ENCODE peak calls at places on chromosomes 5 and 9, in four cellular contexts. I, U, S and P are unnamed samples.

GRCh38 chr5:150623152-150623877 is 17.1 kb upstream of the SYNPO start:
- DNase-seq in U (no peak), S (no peak), I (no peak), P (no peak)

GRCh38 chr5:61306531-61307195 is 25.4 kb upstream of the ZSWIM6 start:
- DNase-seq in I (no peak), U (peak; percentile 79), S (peak; percentile 81), P (peak; percentile 23)

GRCh38 chr9:123216387-123216786 is 52.0 kb downstream of the STRBP start:
- DNase-seq in I (no peak), U (no peak), S (no peak), P (no peak)

GRCh38 chr9:92986175-92987110 is 39.1 kb downstream of the FGD3 start:
- DNase-seq in S (peak; percentile 9), I (peak; percentile 54), U (peak; percentile 52), P (peak; percentile 63)

GRCh38 chr5:81779125-81779934 is 28.4 kb upstream of the SSBP2 start:
- DNase-seq in S (peak; percentile 48), U (no peak), I (peak; percentile 57), P (peak; percentile 58)

GRCh38 chr5:36607114-36607561 is 732 bp downstream of the SLC1A3 start:
- DNase-seq in S (peak; percentile 73), U (peak; percentile 81), I (no peak), P (no peak)

GRCh38 chr5:60354322-60354721 is 345.6 kb downstream of the DEPDC1B start:
- DNase-seq in I (no peak), U (no peak), S (no peak), P (no peak)

GRCh38 chr5:176625966-176626875 is 4.1 kb downstream of the SNCB start:
- DNase-seq in U (no peak), S (no peak), I (no peak), P (no peak)

GRCh38 chr9:93669116-93669957 is 93.0 kb downstream of the PHF2 start:
- DNase-seq in U (no peak), S (no peak), I (no peak), P (peak; percentile 11)

GRCh38 chr5:26553079-26553478 is 485.3 kb downstream of the CDH9 start:
- DNase-seq in U (no peak), I (no peak), S (no peak), P (no peak)

GRCh38 chr9:132504452-132504851 is 78.0 kb upstream of the BARHL1 start:
- DNase-seq in I (no peak), U (no peak), S (no peak), P (no peak)

GRCh38 chr5:118863345-118863744 is 125.0 kb downstream of the DTWD2 start:
- DNase-seq in S (no peak), U (no peak), I (no peak), P (no peak)

GRCh38 chr5:53877243-53877642 is 316.8 kb downstream of the NDUFS4 start:
- DNase-seq in U (no peak), I (no peak), S (peak; percentile 85), P (no peak)

GRCh38 chr5:132190161-132190817 is 37.4 kb downstream of the P4HA2 start:
- DNase-seq in U (peak; percentile 90), I (peak; percentile 32), S (peak; percentile 76), P (no peak)

GRCh38 chr5:75335952-75336624 is 932 bp upstream of the HMGCR start:
- DNase-seq in U (peak; percentile 86), I (no peak), S (peak; percentile 84), P (no peak)